ENCODE peak calls at places on chromosomes 6 and 20, in four cellular contexts. K is NCI-H1092 treated with DMSO at 0.1 percent for 48 hours, Z is H1, J is cardiac fibroblast. U is an unnamed sample.

GRCh38 chr20:62143976-62144825 is 632 bp downstream of the SS18L1 start:
- DNase-seq in K (peak; percentile 8), Z (no peak), J (peak; percentile 71), U (peak; percentile 57)

GRCh38 chr6:89369009-89369408 is 16.5 kb upstream of the UBE2J1 start:
- DNase-seq in K (no peak), Z (no peak), J (peak; percentile 60), U (no peak)

GRCh38 chr6:17863971-17864754 is 123.3 kb downstream of the KIF13A start:
- DNase-seq in K (no peak), Z (no peak), J (peak; percentile 88), U (no peak)

GRCh38 chr20:17914957-17915356 is 53.6 kb downstream of the SNX5 start:
- DNase-seq in K (no peak), Z (no peak), J (no peak), U (no peak)

GRCh38 chr20:19936801-19937583 is 80.2 kb upstream of the NAA20 start:
- DNase-seq in K (no peak), Z (no peak), J (no peak), U (no peak)

GRCh38 chr20:58677205-58677604 is 15.4 kb upstream of the NPEPL1 start:
- DNase-seq in K (no peak), Z (no peak), J (no peak), U (no peak)

GRCh38 chr20:39954585-39954984 is 734.5 kb downstream of the MAFB start:
- DNase-seq in K (no peak), Z (no peak), J (no peak), U (no peak)

GRCh38 chr6:105485456-105485855 is 82.6 kb upstream of the PREP start:
- DNase-seq in K (peak; percentile 4), Z (no peak), J (peak; percentile 34), U (no peak)

U was measured in CD8-positive, alpha-beta T cell.